ENCODE peak calls at places on chromosomes 3 and 15, in nine cellular contexts. B, I, K, V, T, W, Z, O and X are unnamed samples.

GRCh38 chr15:38085931-38086562 is 151.6 kb downstream of the TMCO5A start:
- DNase-seq in V (no peak), T (no peak), O (no peak), B (no peak), W (peak; percentile 89), Z (no peak), K (no peak), I (no peak), X (no peak)

GRCh38 chr3:102163039-102163817 is 271.6 kb upstream of the ZPLD1 start:
- DNase-seq in Z (peak; percentile 58), O (peak; percentile 15), T (peak; percentile 43), I (peak; percentile 24), K (peak; percentile 61), W (peak; percentile 73), B (no peak), V (peak; percentile 38), X (peak; percentile 67)

GRCh38 chr3:16849240-16849639 is 35.5 kb upstream of the PLCL2 start:
- DNase-seq in B (no peak), Z (no peak), T (peak; percentile 60), W (peak; percentile 73), K (peak; percentile 69), V (peak; percentile 65), O (peak; percentile 84), I (no peak), X (peak; percentile 80)

GRCh38 chr3:43411429-43411828 is 125.1 kb downstream of the SNRK start:
- DNase-seq in T (no peak), W (no peak), Z (no peak), V (no peak), B (no peak), O (no peak), K (no peak), I (no peak), X (no peak)

GRCh38 chr15:75693501-75694240 is 19.0 kb downstream of the CSPG4 start:
- DNase-seq in I (no peak), O (no peak), K (no peak), Z (peak; percentile 81), B (no peak), W (peak; percentile 77), T (peak; percentile 37), V (no peak), X (no peak)

GRCh38 chr3:25410703-25411102 is 17.4 kb upstream of the RARB start:
- DNase-seq in B (no peak), O (no peak), W (no peak), Z (no peak), I (peak; percentile 77), K (no peak), T (no peak), V (no peak), X (no peak)

GRCh38 chr3:146037697-146038096 is 123.3 kb downstream of the PLOD2 start:
- DNase-seq in I (no peak), Z (no peak), T (no peak), O (no peak), B (no peak), K (no peak), W (no peak), V (no peak), X (no peak)

GRCh38 chr3:32117324-32117723 is 10.9 kb downstream of the GPD1L start:
- DNase-seq in I (peak; percentile 20), V (no peak), K (no peak), Z (peak; percentile 11), T (no peak), W (peak; percentile 27), B (no peak), O (no peak), X (no peak)

GRCh38 chr15:63928185-63928852 is 94.6 kb upstream of the HERC1 start:
- DNase-seq in T (no peak), B (no peak), Z (no peak), W (no peak), K (no peak), V (no peak), I (no peak), O (no peak), X (no peak)

GRCh38 chr3:58059349-58060321 is 51.4 kb downstream of the FLNB start:
- DNase-seq in V (peak; percentile 34), T (peak; percentile 50), K (no peak), O (no peak), W (peak; percentile 92), I (peak; percentile 86), Z (peak; percentile 69), B (no peak), X (no peak)

GRCh38 chr15:42368096-42368495 is 8.8 kb downstream of the CAPN3 start:
- DNase-seq in T (no peak), K (no peak), I (no peak), B (no peak), V (no peak), Z (no peak), O (no peak), W (no peak), X (no peak)

GRCh38 chr3:40456940-40457823 is at the start of gene RPL14:
- DNase-seq in K (peak; percentile 98), V (peak; percentile 97), Z (peak; percentile 90), T (peak; percentile 97), B (peak; percentile 95), W (peak; percentile 92), O (peak; percentile 97), I (peak; percentile 93), X (peak; percentile 98)

GRCh38 chr3:112752092-112752512 is 94.6 kb downstream of the CD200R1L start:
- DNase-seq in Z (peak; percentile 32), W (no peak), V (no peak), I (peak; percentile 37), K (no peak), B (no peak), O (no peak), T (no peak), X (no peak)

GRCh38 chr3:30458376-30458775 is 148.0 kb upstream of the TGFBR2 start:
- DNase-seq in Z (no peak), B (no peak), V (no peak), W (no peak), O (no peak), K (no peak), I (no peak), T (no peak), X (no peak)

GRCh38 chr15:33029247-33029646 is 165.3 kb downstream of the FMN1 start:
- DNase-seq in W (no peak), B (no peak), T (no peak), Z (peak; percentile 77), K (no peak), I (no peak), V (no peak), O (no peak), X (no peak)

GRCh38 chr15:58179206-58179605 is 41.0 kb downstream of the AQP9 start:
- DNase-seq in Z (no peak), V (no peak), K (no peak), O (no peak), W (peak; percentile 26), B (no peak), I (no peak), T (no peak), X (no peak)
- H3K4me1 ChIP-seq in Z (no peaks in the 10 kb centered on the region), V (no peaks in the 10 kb centered on the region), K (no peaks in the 10 kb centered on the region), O (no peaks in the 10 kb centered on the region), W (no peaks in the 10 kb centered on the region), B (peaks cover 17% of the 10 kb centered on the region), I (no peaks in the 10 kb centered on the region), T (no peaks in the 10 kb centered on the region), X (no peaks in the 10 kb centered on the region)

DNA sequence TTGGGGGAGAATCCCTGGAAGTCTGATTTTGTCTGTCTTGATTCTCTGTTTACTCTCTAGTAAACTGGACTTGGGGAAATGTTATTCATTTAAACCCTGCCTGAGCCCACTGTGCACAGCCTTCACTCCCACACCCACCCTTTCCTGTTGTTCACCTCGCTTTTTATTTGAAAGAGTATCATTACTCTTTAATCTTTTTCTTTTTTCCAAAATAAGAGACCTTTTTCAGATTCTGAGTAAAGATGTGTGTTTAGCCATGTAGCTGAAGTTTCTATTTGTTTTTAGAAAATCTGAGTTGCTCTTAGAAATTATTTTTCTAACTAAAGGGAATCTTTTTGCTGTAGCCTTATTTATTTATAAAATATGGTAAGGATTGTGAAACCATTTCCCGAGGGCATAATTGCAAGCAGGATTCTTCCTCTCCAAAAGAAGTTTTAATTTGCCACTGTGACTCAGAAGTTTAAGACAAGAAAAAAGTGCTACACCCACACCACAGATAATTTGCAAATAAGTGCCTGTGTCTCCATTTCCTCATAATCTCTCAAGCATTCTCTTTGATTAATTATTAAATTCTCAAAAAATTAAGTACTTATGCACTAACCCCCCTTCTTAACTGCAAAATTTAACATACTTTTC is 43.4 kb downstream of the RASA2 start:
- DNase-seq in W (peak; percentile 50), I (no peak), T (no peak), O (no peak), K (no peak), Z (no peak), B (no peak), V (no peak), X (no peak)
- H3K4me3 ChIP-seq in W (no peak overlapping the region), I (no peak overlapping the region), T (peak overlapping the region; percentile 17), O (no peak overlapping the region), K (no peak overlapping the region), Z (no peak overlapping the region), B (no peak overlapping the region), V (no peak overlapping the region), X (peak overlapping the region; percentile 20)

DNA sequence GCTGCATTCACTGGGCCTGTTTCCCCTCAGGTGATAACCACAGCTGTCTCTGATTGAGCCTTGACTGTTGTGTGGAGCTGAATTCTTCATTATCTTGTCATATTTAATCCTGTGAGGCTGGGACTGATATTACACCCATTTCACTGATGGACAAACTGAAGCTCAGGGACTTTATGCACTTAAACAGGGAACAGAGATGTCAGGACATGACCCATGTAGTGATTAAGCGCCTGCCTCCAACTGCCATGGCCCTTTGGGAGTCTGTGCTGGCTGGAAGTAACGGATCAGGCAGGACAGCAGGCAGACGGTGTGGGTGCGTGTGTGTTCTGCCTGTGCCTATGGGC is 7.5 kb downstream of the GNAI2 start:
- DNase-seq in Z (no peak), T (no peak), K (no peak), V (no peak), O (no peak), B (no peak), W (no peak), I (no peak), X (no peak)
- H3K4me1 ChIP-seq in Z (peaks cover 9% of the 10 kb centered on the region), T (peaks cover 91% of the 10 kb centered on the region), K (peaks cover 52% of the 10 kb centered on the region), V (peaks cover 90% of the 10 kb centered on the region), O (peaks cover 67% of the 10 kb centered on the region), B (peaks cover 23% of the 10 kb centered on the region), W (peaks cover 77% of the 10 kb centered on the region), I (peaks cover 8% of the 10 kb centered on the region), X (peaks cover 48% of the 10 kb centered on the region)

GRCh38 chr15:62163847-62164499 is 1.1 kb downstream of the C2CD4B start:
- DNase-seq in K (no peak), T (no peak), V (peak; percentile 37), B (no peak), Z (no peak), I (peak; percentile 10), W (no peak), O (no peak), X (peak; percentile 60)

GRCh38 chr15:62165029-62165792 is at the start of gene C2CD4B:
- DNase-seq in W (no peak), T (peak; percentile 78), Z (no peak), I (peak; percentile 81), B (peak; percentile 78), K (peak; percentile 70), V (peak; percentile 93), O (peak; percentile 82), X (peak; percentile 85)

GRCh38 chr15:62165793-62166380 is 802 bp upstream of the C2CD4B start:
- DNase-seq in T (no peak), O (peak; percentile 58), K (no peak), I (no peak), Z (no peak), W (no peak), B (no peak), V (no peak), X (no peak)

GRCh38 chr15:62163397-62163796 is 1.7 kb downstream of the C2CD4B start:
- DNase-seq in V (no peak), O (no peak), Z (no peak), B (no peak), I (no peak), W (no peak), K (no peak), T (no peak), X (no peak)

GRCh38 chr15:62164500-62165028 is 521 bp downstream of the C2CD4B start:
- DNase-seq in Z (no peak), B (no peak), I (peak; percentile 35), T (no peak), W (no peak), K (peak; percentile 54), V (no peak), O (no peak), X (peak; percentile 66)
- H3K4me3 ChIP-seq in Z (no peak overlapping the region), B (peak overlapping the region; percentile 35), I (peak overlapping the region; percentile 36), T (peak overlapping the region; percentile 63), W (no peak overlapping the region), K (peak overlapping the region; percentile 66), V (peak overlapping the region; percentile 74), O (peak overlapping the region; percentile 60), X (peak overlapping the region; percentile 59)